ENCODE peak calls at places on chromosomes 4 and X, in seven cellular contexts. Z, D, M, T, N, G and Y are unnamed samples.

GRCh38 chr4:165355900-165356300 is 22.9 kb upstream of the CPE start:
- DNase-seq in T (no peak), N (no peak), D (no peak), G (no peak), Z (no peak), M (no peak), Y (peak)

GRCh38 chrX:115437841-115438240 is 123.1 kb upstream of the PLS3 start:
- DNase-seq in Z (no peak), D (no peak), M (no peak), N (no peak), T (no peak), G (no peak), Y (no peak)

GRCh38 chr4:115357767-115358166 is 244.3 kb upstream of the NDST4 start:
- DNase-seq in T (no peak), G (no peak), Z (no peak), D (no peak), M (no peak), N (no peak), Y (no peak)

GRCh38 chrX:67781132-67781531 is 237.3 kb downstream of the AR start:
- DNase-seq in M (no peak), T (no peak), Z (no peak), G (no peak), N (no peak), D (no peak), Y (no peak)

GRCh38 chr4:184310881-184311709 is 93.4 kb upstream of the ENPP6 start:
- DNase-seq in M (no peak), G (no peak), D (no peak), Z (no peak), T (peak), N (peak), Y (peak)

GRCh38 chr4:75953509-75953908 is 12.7 kb upstream of the NAAA start:
- DNase-seq in M (no peak), Z (no peak), N (no peak), G (no peak), T (no peak), D (no peak), Y (no peak)

GRCh38 chr4:128768373-128768996 is 41.0 kb upstream of the JADE1 start:
- DNase-seq in M (no peak), Z (no peak), D (no peak), G (no peak), N (no peak), T (no peak), Y (no peak)

GRCh38 chrX:46978341-46979291 is 66.4 kb downstream of the JADE3 start:
- DNase-seq in D (peak), M (peak), G (peak), Z (peak), T (no peak), N (peak), Y (peak)

GRCh38 chrX:151458824-151459223 is 61.8 kb downstream of the VMA21 start:
- DNase-seq in N (no peak), G (no peak), M (no peak), D (no peak), T (no peak), Z (no peak), Y (no peak)

GRCh38 chr4:88613417-88613875 is 21.2 kb downstream of the HERC3 start:
- DNase-seq in N (no peak), M (no peak), D (no peak), Z (no peak), T (no peak), G (no peak), Y (no peak)

GRCh38 chr4:150211016-150211415 is 132.8 kb downstream of the DCLK2 start:
- DNase-seq in M (no peak), N (no peak), D (no peak), T (no peak), Z (no peak), G (no peak), Y (no peak)

GRCh38 chr4:6351246-6352000 is 81.8 kb downstream of the WFS1 start:
- DNase-seq in N (peak), T (no peak), D (no peak), M (no peak), G (no peak), Z (no peak), Y (no peak)

GRCh38 chr4:188976644-188977115 is 837.4 kb downstream of the TRIML1 start:
- DNase-seq in T (no peak), Z (no peak), D (no peak), N (no peak), M (no peak), G (no peak), Y (peak)

GRCh38 chr4:32148120-32148666 is 1428.0 kb downstream of the PCDH7 start:
- DNase-seq in Z (no peak), T (no peak), N (no peak), D (no peak), M (no peak), G (no peak), Y (no peak)

GRCh38 chr4:112145820-112146813 is 863 bp downstream of the FAM241A start:
- DNase-seq in N (peak), M (peak), Z (peak), T (no peak), G (peak), D (no peak), Y (peak)

GRCh38 chr4:125116431-125116830 is 198.3 kb upstream of the FAT4 start:
- DNase-seq in G (no peak), N (no peak), D (no peak), Z (no peak), M (no peak), T (no peak), Y (no peak)

GRCh38 chr4:99816611-99817309 is at the start of gene DAPP1:
- DNase-seq in D (no peak), T (no peak), M (peak), G (no peak), Z (peak), N (peak), Y (peak)

GRCh38 chr4:83257811-83258210 is 26.8 kb downstream of the COQ2 start:
- DNase-seq in M (no peak), Z (no peak), D (no peak), N (no peak), T (no peak), G (no peak), Y (no peak)

GRCh38 chr4:72505314-72505744 is 63.7 kb downstream of the ADAMTS3 start:
- DNase-seq in G (no peak), D (no peak), N (no peak), Z (no peak), M (no peak), T (no peak), Y (peak)

GRCh38 chr4:136900706-136901105 is 631.6 kb downstream of the PCDH18 start:
- DNase-seq in M (no peak), Z (no peak), D (no peak), G (no peak), N (no peak), T (no peak), Y (no peak)

GRCh38 chr4:1360423-1361283 is 13.6 kb downstream of the UVSSA start:
- DNase-seq in N (no peak), Z (no peak), G (no peak), T (peak), M (no peak), D (no peak), Y (no peak)

GRCh38 chr4:132228676-132229075 is 920.4 kb upstream of the PCDH10 start:
- DNase-seq in D (no peak), G (no peak), M (no peak), N (no peak), T (no peak), Z (no peak), Y (no peak)

DNA sequence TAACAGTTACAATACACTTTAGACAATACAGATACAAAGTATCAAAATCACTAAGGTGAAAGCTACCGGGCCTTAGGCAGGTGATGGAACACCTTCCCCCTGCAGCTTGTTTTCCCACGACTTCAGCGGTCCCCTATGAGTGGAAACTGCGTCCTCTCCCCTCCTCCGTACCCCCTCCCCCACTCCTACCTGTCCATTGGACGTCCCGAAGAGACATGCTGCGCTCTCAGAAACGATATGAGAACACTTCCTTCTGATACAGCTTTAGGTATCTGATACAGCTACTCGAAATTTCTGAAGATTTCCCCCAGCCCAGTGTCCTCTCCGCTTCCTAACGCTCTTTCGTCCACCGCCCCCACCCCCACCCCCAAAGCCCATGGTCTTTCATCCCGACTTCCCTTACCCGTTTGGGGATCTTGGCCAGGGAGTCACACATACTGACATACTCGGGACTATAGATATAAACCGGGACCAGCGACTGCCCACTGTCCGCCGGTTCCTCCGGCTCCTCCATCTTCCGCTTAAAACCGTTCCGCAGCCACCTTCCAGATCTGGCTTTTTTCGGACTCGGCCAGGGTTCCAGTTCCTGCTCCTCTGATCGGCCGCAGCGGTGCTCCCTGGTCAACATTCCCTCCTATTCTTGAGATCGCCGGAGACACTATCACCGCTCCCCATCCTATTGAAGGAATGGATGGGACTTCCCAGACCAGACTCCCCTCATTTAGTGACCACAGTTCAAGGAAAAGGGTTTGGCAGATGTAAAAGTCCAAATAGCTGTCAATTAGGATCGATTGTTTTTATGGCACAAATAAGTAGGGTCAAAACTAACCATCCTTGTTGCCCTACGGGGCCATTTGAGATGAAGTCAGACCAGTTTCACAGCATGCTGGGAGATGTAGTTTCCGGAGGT is at the start of gene HDAC8:
- DNase-seq in D (peak), M (peak), T (no peak), Z (peak), N (peak), G (peak), Y (peak)
- TF ChIP-seq POLR2A in D (no peak), M (no peak), T (no peak), Z (no peak), N (no peak), G (peak), Y (no peak)

GRCh38 chrX:97290199-97290598 is 406.5 kb downstream of the RPA4 start:
- DNase-seq in D (no peak), G (no peak), N (no peak), T (no peak), Z (no peak), M (no peak), Y (no peak)

DNA sequence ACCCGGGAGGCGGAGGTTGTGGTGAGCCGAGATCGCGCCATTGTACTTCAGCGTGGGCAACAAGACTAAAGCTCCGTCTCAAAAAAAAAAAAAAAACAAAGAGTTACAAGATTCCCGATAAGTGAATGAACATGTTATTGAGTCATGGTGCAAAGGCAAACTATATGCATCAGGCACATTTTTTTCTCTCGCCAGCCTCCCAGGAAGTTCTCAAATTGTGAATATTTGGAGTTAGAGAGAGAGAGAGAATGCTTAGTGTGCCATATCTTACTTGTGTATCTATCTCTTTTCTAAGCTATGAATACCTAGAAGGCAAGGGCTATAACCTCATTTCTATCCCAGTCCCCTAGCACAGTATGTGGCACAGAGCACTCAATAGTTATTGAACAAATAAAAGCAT is 400.8 kb downstream of the RPA4 start:
- DNase-seq in M (no peak), D (no peak), T (no peak), N (no peak), Z (no peak), G (no peak), Y (no peak)
- TF ChIP-seq POLR2A in M (no peak), D (no peak), T (no peak), N (no peak), Z (no peak), G (no peak), Y (no peak)

GRCh38 chrX:68827256-68827655 is 1.6 kb upstream of the EFNB1 start:
- DNase-seq in G (no peak), Z (no peak), N (no peak), D (no peak), T (no peak), M (no peak), Y (no peak)

GRCh38 chrX:68830486-68831404 is 1.9 kb downstream of the EFNB1 start:
- DNase-seq in D (no peak), N (no peak), T (peak), M (no peak), Z (no peak), G (no peak), Y (no peak)

GRCh38 chrX:68829594-68830485 is 1.0 kb downstream of the EFNB1 start:
- DNase-seq in G (no peak), N (no peak), D (no peak), Z (no peak), M (no peak), T (no peak), Y (peak)

GRCh38 chrX:68827848-68828562 is 816 bp upstream of the EFNB1 start:
- DNase-seq in N (peak), M (peak), T (peak), D (peak), Z (no peak), G (peak), Y (peak)

GRCh38 chrX:68828740-68829593 is at the start of gene EFNB1:
- DNase-seq in G (peak), T (peak), Z (peak), D (peak), N (peak), M (peak), Y (peak)
- TF ChIP-seq POLR2A in G (peak), T (no peak), Z (no peak), D (peak), N (peak), M (no peak), Y (peak)

GRCh38 chr4:154345359-154345758 is 146.2 kb downstream of the DCHS2 start:
- DNase-seq in N (no peak), T (no peak), Z (no peak), G (no peak), D (no peak), M (no peak), Y (no peak)

GRCh38 chr4:154349829-154350228 is 141.8 kb downstream of the DCHS2 start:
- DNase-seq in G (no peak), M (no peak), D (no peak), N (no peak), Z (no peak), T (no peak), Y (no peak)

GRCh38 chr4:154344686-154345085 is 146.9 kb downstream of the DCHS2 start:
- DNase-seq in Z (no peak), N (no peak), G (no peak), M (no peak), D (no peak), T (peak), Y (no peak)

GRCh38 chr4:154348657-154349056 is 142.9 kb downstream of the DCHS2 start:
- DNase-seq in M (no peak), G (no peak), D (no peak), T (no peak), Z (no peak), N (no peak), Y (no peak)
- TF ChIP-seq POLR2A in M (no peak), G (no peak), D (no peak), T (no peak), Z (no peak), N (no peak), Y (no peak)

DNA sequence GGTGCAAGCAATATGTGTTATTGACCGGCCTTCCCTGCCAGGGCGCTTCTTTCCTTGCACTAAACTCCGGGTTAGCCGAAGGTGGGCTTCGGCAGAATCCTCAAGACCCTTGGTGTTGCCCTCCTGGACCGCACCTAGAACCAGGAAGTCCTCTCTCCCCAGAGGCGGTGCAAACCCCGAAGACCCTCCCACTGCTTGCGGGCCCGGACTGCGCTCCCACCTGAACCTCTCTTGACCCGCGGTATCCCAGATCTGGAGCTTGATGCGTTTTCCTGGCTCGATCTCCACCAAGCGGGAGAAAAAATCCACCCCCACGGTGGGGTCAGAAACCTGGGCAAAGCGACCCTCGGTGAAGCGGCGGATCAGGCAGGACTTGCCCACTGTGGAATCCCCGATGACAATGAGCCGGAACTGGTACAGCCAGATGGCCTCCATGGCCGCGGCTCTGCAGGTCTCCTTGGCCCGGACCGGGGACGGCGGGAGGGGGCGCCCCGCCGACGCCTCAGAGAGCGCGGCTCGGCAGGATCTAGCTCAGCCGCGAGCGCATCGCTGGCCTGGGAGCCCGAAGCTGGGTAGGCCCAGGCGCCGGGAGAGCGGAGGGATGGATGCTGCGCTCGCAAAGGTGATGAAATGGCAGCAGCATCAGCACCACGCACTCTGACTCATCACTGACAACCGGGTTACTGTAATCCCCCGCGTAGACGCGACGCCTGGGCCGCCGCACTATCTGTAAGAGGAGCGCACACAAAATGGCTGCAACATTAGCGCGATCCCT is at the start of gene RAB39B:
- DNase-seq in D (peak), M (peak), G (peak), T (peak), N (peak), Z (peak), Y (peak)
- TF ChIP-seq POLR2A in D (no peak), M (no peak), G (no peak), T (no peak), N (no peak), Z (no peak), Y (no peak)